ENCODE peak calls at places on chromosomes 4 and X, in six cellular contexts. U, M, W, H, S and L are unnamed samples.

GRCh38 chr4:186808635-186809018 is 85.0 kb upstream of the FAT1 start:
- DNase-seq in H (no peak), S (no peak), W (peak), M (peak), U (no peak), L (no peak)

GRCh38 chr4:109005523-109005922 is 242.7 kb upstream of the ETNPPL start:
- DNase-seq in W (no peak), U (no peak), H (no peak), M (no peak), S (no peak), L (no peak)

GRCh38 chrX:20969565-20969964 is 404.7 kb upstream of the CNKSR2 start:
- DNase-seq in S (no peak), W (no peak), M (no peak), U (no peak), H (no peak), L (no peak)

GRCh38 chr4:119038465-119038864 is 97.2 kb upstream of the MYOZ2 start:
- DNase-seq in H (no peak), M (no peak), U (no peak), W (no peak), S (no peak), L (no peak)

GRCh38 chr4:126604273-126604867 is 1028.4 kb upstream of the INTU start:
- DNase-seq in W (peak), H (peak), U (no peak), S (peak), M (peak), L (no peak)

GRCh38 chr4:1815997-1816860 is 23.1 kb downstream of the FGFR3 start:
- DNase-seq in U (no peak), M (no peak), S (no peak), W (no peak), H (no peak), L (no peak)

GRCh38 chr4:185874516-185875230 is 62.7 kb upstream of the SORBS2 start:
- DNase-seq in U (no peak), S (no peak), H (no peak), W (no peak), M (no peak), L (no peak)

GRCh38 chr4:159390648-159391047 is 287.8 kb downstream of the RAPGEF2 start:
- DNase-seq in S (peak), W (peak), H (no peak), M (no peak), U (no peak), L (no peak)

GRCh38 chrX:53241558-53241957 is 16.6 kb upstream of the KDM5C start:
- DNase-seq in S (no peak), U (no peak), W (no peak), H (no peak), M (no peak), L (no peak)

GRCh38 chrX:53073115-53073581 is 9.0 kb upstream of the TSPYL2 start:
- DNase-seq in U (no peak), S (no peak), H (no peak), M (no peak), W (peak), L (no peak)

GRCh38 chrX:153474718-153475117 is 4.3 kb upstream of the HAUS7 start:
- DNase-seq in S (no peak), M (peak), H (no peak), U (no peak), W (no peak), L (no peak)

GRCh38 chr4:186201535-186202230 is 10.3 kb downstream of the CYP4V2 start:
- DNase-seq in S (peak), M (peak), H (peak), U (no peak), W (peak), L (peak)

GRCh38 chr4:6366581-6366980 is 96.9 kb downstream of the WFS1 start:
- DNase-seq in W (no peak), U (no peak), S (no peak), M (no peak), H (no peak), L (no peak)

GRCh38 chr4:80336582-80336981 is 1.1 kb downstream of the CFAP299 start:
- DNase-seq in S (peak), U (no peak), M (peak), W (peak), H (peak), L (no peak)

GRCh38 chr4:156970501-156971167 is 965 bp downstream of the PDGFC start:
- DNase-seq in S (peak), W (no peak), U (no peak), M (no peak), H (peak), L (no peak)

GRCh38 chr4:1705732-1706131 is 6.4 kb downstream of the SLBP start:
- DNase-seq in H (no peak), U (no peak), S (no peak), M (no peak), W (no peak), L (no peak)

GRCh38 chrX:57647020-57647419 is 33.0 kb downstream of the NLRP2B start:
- DNase-seq in U (no peak), M (no peak), H (no peak), W (no peak), S (no peak), L (no peak)

GRCh38 chr4:2071912-2072867 is 13.1 kb downstream of the NAT8L start:
- DNase-seq in S (peak), U (no peak), M (no peak), W (no peak), H (peak), L (no peak)

GRCh38 chrX:132648870-132649269 is 160.0 kb upstream of the MBNL3 start:
- DNase-seq in H (no peak), U (no peak), M (no peak), S (no peak), W (no peak), L (no peak)

GRCh38 chr4:168562021-168562691 is 65.3 kb downstream of the PALLD start:
- DNase-seq in U (no peak), W (no peak), M (no peak), H (no peak), S (no peak), L (no peak)

DNA sequence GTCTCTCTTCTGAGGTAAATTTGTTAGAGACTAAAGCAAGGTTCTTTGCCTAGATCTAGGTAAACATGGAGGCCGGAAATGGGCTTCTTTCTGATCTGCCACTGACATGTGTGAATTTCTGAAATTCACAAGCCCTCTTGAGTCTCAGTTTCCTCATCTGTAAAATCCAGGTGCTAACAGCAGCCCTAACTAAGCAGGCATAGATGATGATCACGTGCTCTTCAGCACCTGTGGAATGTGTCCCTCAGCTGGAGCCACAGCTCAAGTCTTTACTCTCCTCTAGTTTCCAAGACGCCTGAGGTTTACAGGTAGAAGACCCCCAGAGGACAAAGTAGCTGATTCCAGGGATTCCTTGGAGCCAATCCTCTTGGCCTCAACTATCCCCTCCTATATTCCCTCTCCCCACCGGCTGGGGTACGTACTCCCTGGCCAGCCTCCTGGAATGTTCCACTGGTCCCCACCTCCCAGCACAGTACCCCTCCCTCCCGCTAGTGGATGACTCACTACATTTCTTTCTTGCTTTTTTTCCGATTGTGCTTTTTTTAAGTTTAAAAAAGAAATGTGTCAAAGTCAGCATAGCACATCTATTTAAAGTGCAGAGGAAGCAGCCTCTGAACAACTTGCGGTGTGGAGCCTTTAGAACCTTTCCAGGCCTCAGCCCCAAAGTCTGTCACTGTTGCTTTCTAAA is 98.5 kb downstream of the PHKA2 start:
- DNase-seq in M (no peak), H (no peak), W (no peak), U (no peak), S (no peak), L (no peak)
- TF ChIP-seq SIN3A in M (no peak), H (no peak), W (no peak), U (no peak), S (no peak), L (no peak)

DNA sequence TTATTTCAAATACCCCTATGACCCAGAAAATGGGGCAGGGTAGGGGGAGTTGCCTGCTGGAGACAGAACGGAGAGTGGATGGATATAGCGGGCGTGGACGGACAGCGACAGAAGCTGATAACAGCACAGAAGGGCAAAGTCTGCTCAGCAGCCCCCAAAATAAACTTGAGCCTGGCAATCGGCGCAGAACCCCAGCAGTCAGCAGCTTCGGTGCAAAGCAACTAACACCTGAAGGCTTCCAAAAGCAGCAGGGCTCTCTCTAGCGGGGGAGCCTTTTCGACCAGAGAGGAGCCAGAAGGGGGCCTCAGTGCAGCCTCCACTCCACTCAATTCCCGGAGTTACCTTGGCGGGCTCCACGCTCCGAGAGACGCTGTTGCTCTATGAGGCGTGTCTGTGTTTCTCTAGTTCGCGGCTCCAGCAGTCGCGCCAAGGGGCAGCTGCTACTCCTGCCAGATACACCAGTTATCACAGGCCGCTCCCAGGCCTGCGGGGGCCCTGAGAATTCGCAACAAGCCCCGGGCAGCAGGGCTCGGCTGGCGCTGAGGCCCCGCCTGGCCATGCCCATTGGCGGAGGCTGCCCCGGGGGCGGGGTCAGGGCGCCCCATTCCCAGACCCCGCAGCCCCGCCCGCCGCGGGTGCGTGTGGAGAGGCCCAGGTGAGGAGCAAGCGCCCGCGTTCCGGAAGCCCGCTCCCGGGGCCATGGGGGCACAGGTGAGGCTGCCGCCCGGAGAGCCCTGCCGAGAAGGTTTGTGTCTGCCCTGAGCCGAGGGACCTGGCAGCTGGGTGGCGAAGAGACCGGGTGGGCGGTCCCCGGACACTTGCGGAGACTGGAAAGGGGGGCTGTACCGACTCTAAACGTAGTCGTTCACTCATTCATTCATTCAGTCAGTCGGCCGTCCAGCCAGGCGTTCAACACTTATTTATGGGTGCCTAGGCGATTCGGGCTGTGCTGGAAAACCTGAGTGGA is at the start of the genes CNGA1 and NIPAL1:
- DNase-seq in W (peak), M (peak), H (peak), U (peak), S (peak), L (no peak)
- TF ChIP-seq SIN3A in W (peak), M (no peak), H (no peak), U (no peak), S (peak), L (no peak)

GRCh38 chrX:2188316-2188715 is 312.5 kb downstream of the DHRSX start:
- DNase-seq in H (no peak), S (peak), W (peak), M (peak), U (no peak), L (no peak)
- TF ChIP-seq SIN3A in H (no peak), S (no peak), W (no peak), M (no peak), U (no peak), L (no peak)

GRCh38 chr4:52949336-52949735 is 87.2 kb downstream of the RASL11B start:
- DNase-seq in U (no peak), H (no peak), M (no peak), W (no peak), S (no peak), L (no peak)

GRCh38 chr4:52945499-52945898 is 83.4 kb downstream of the RASL11B start:
- DNase-seq in H (no peak), W (no peak), U (no peak), M (no peak), S (no peak), L (no peak)

GRCh38 chr4:52945982-52946381 is 83.9 kb downstream of the RASL11B start:
- DNase-seq in M (no peak), U (no peak), S (no peak), H (no peak), W (no peak), L (no peak)

GRCh38 chr4:52947691-52948397 is 85.7 kb downstream of the RASL11B start:
- DNase-seq in W (no peak), S (no peak), U (no peak), H (no peak), M (no peak), L (no peak)

GRCh38 chr4:52946811-52947210 is 84.7 kb downstream of the RASL11B start:
- DNase-seq in W (no peak), M (no peak), S (no peak), U (no peak), H (no peak), L (no peak)
- TF ChIP-seq SIN3A in W (no peak), M (no peak), S (no peak), U (no peak), H (no peak), L (no peak)

DNA sequence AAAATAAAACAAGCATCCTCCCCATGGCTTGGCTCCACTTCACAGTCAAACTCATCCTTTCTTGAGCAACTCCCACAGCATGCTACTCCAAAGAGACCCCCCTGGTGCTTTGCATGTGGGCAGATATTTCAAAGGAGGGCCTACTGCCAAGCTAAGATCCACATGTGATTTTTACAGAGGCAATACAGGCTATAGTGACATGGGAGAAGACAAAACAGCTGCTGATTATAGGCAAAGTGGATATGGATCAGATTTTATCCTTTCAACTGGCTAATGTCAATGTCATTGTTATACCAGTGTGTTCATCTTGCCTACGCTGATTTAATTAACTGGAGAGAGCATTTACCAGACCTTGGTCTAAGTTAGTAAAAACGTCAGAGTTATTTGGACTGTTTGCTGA is 328.3 kb downstream of the KLHL13 start:
- DNase-seq in H (peak), U (no peak), W (no peak), M (no peak), S (no peak), L (no peak)
- TF ChIP-seq SIN3A in H (no peak), U (no peak), W (no peak), M (no peak), S (no peak), L (no peak)

GRCh38 chr4:172546782-172547181 is 621.8 kb upstream of the GALNT7 start:
- DNase-seq in U (no peak), W (no peak), S (no peak), M (no peak), H (no peak), L (no peak)

GRCh38 chr4:172553216-172553615 is 615.4 kb upstream of the GALNT7 start:
- DNase-seq in U (no peak), S (no peak), M (no peak), W (no peak), H (no peak), L (no peak)

GRCh38 chr4:172543249-172543648 is 625.4 kb upstream of the GALNT7 start:
- DNase-seq in U (no peak), H (no peak), W (no peak), M (no peak), S (no peak), L (no peak)

DNA sequence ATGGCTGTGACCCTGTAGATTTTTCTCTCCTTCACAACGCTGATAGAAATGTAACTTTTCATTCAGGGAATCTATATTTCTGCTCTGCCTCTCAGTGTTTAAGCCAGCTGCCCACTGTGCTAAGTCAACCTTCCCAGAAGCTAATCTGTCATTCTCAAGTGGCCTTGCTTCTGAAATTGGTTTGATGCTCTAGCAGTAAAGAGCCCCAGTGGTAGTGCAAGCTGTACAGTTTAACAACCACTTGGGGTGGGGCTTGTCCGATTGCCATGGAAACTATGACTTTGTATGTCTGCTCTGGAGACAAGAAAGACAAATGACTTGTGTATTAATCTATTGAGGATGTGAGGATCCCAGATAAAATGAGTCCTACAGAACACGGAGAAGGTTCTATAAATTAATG is 620.9 kb upstream of the GALNT7 start:
- DNase-seq in H (no peak), S (no peak), W (no peak), U (no peak), M (no peak), L (no peak)
- TF ChIP-seq SIN3A in H (no peak), S (no peak), W (no peak), U (no peak), M (no peak), L (no peak)

GRCh38 chrX:38800981-38801845 is at the start of gene MID1IP1:
- DNase-seq in W (peak), U (peak), H (peak), S (peak), M (peak), L (no peak)

GRCh38 chrX:38805294-38806053 is 4.2 kb downstream of the MID1IP1 start:
- DNase-seq in U (no peak), S (peak), W (no peak), M (peak), H (peak), L (no peak)

GRCh38 chrX:38804481-38805293 is 3.4 kb downstream of the MID1IP1 start:
- DNase-seq in M (peak), W (no peak), U (no peak), S (no peak), H (peak), L (no peak)

GRCh38 chrX:38803609-38804480 is 2.6 kb downstream of the MID1IP1 start:
- DNase-seq in M (peak), U (peak), W (peak), S (peak), H (peak), L (no peak)

GRCh38 chrX:38803286-38803608 is 2.0 kb downstream of the MID1IP1 start:
- DNase-seq in H (no peak), U (no peak), S (no peak), M (no peak), W (no peak), L (no peak)
- TF ChIP-seq SIN3A in H (no peak), U (no peak), S (no peak), M (no peak), W (no peak), L (no peak)